ENCODE peak calls at places on chromosomes 4 and X, in five cellular contexts. One of them, this sample, is unnamed.

GRCh38 chrX:46208225-46208854 is 336.9 kb downstream of the ZNF674 start:
- DNase-seq in body of pancreas: no peak
- DNase-seq in fibroblast of pulmonary artery: peak
- DNase-seq in AG04450: no peak
- DNase-seq in RWPE2: no peak
- DNase-seq in this sample: no peak

GRCh38 chrX:69493193-69493592 is 10.9 kb upstream of the NALF2 start:
- DNase-seq in body of pancreas: peak
- DNase-seq in RWPE2: no peak
- DNase-seq in AG04450: no peak
- DNase-seq in fibroblast of pulmonary artery: peak
- DNase-seq in this sample: no peak

GRCh38 chrX:48520976-48521352 is 644 bp upstream of the EBP start:
- DNase-seq in AG04450: no peak
- DNase-seq in fibroblast of pulmonary artery: no peak
- DNase-seq in body of pancreas: no peak
- DNase-seq in RWPE2: no peak
- DNase-seq in this sample: no peak

GRCh38 chrX:39725928-39726619 is 371.7 kb downstream of the BCOR start:
- DNase-seq in body of pancreas: no peak
- DNase-seq in AG04450: peak
- DNase-seq in fibroblast of pulmonary artery: peak
- DNase-seq in RWPE2: no peak
- DNase-seq in this sample: peak

GRCh38 chr4:25085621-25086020 is 54.9 kb upstream of the LGI2 start:
- DNase-seq in AG04450: no peak
- DNase-seq in RWPE2: no peak
- DNase-seq in body of pancreas: peak
- DNase-seq in fibroblast of pulmonary artery: no peak
- DNase-seq in this sample: no peak

GRCh38 chrX:141652315-141652714 is 46.2 kb downstream of the SPANXD start:
- DNase-seq in AG04450: no peak
- DNase-seq in fibroblast of pulmonary artery: peak
- DNase-seq in body of pancreas: no peak
- DNase-seq in RWPE2: no peak
- DNase-seq in this sample: no peak

GRCh38 chrX:20442597-20442996 is 175.9 kb upstream of the RPS6KA3 start:
- DNase-seq in fibroblast of pulmonary artery: peak
- DNase-seq in AG04450: peak
- DNase-seq in RWPE2: peak
- DNase-seq in body of pancreas: peak
- DNase-seq in this sample: peak

GRCh38 chr4:17494833-17495232 is 17.1 kb downstream of the QDPR start:
- DNase-seq in body of pancreas: no peak
- DNase-seq in AG04450: no peak
- DNase-seq in RWPE2: no peak
- DNase-seq in fibroblast of pulmonary artery: no peak
- DNase-seq in this sample: no peak

GRCh38 chrX:46433892-46434291 is 111.3 kb downstream of the ZNF674 start:
- DNase-seq in AG04450: peak
- DNase-seq in body of pancreas: no peak
- DNase-seq in RWPE2: no peak
- DNase-seq in fibroblast of pulmonary artery: peak
- DNase-seq in this sample: no peak

GRCh38 chr4:86544313-86544966 is 49.7 kb upstream of the PTPN13 start:
- DNase-seq in AG04450: no peak
- DNase-seq in RWPE2: no peak
- DNase-seq in fibroblast of pulmonary artery: no peak
- DNase-seq in body of pancreas: no peak
- DNase-seq in this sample: no peak

GRCh38 chr4:183158062-183158461 is 59.0 kb downstream of the WWC2 start:
- DNase-seq in body of pancreas: no peak
- DNase-seq in AG04450: peak
- DNase-seq in fibroblast of pulmonary artery: peak
- DNase-seq in RWPE2: no peak
- DNase-seq in this sample: peak

GRCh38 chrX:134171661-134172587 is 65.1 kb upstream of the CCDC160 start:
- DNase-seq in body of pancreas: peak
- DNase-seq in AG04450: no peak
- DNase-seq in fibroblast of pulmonary artery: peak
- DNase-seq in RWPE2: no peak
- DNase-seq in this sample: no peak

DNA sequence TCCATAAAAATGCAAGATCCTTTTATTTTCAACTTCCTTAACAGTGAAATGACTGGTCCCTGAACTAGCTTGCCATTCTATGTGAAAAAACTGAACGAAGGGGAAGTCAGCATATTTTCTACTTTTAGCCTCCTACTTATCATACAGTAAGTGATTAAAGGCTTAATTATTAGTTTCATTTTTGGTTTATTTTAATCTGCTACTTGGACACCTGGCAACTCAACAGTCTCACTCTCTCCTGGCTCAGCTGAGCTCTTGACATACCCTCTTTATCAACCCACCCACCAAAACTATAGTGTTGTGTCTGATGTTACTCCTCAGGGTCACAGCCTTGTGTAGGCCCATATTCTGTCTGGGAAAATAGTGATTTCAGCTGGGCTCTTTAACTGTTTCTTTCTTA is 86.2 kb upstream of the CPXCR1 start:
- DNase-seq in fibroblast of pulmonary artery: no peak
- DNase-seq in RWPE2: no peak
- DNase-seq in body of pancreas: no peak
- DNase-seq in AG04450: no peak
- DNase-seq in this sample: no peak
- H3K4me3 ChIP-seq in fibroblast of pulmonary artery: no peak
- H3K4me3 ChIP-seq in RWPE2: no peak
- H3K4me3 ChIP-seq in body of pancreas: no peak
- H3K4me3 ChIP-seq in AG04450: no peak
- H3K4me3 ChIP-seq in this sample: no peak

GRCh38 chr4:7839856-7840255 is 99.8 kb downstream of the AFAP1 start:
- DNase-seq in RWPE2: no peak
- DNase-seq in body of pancreas: no peak
- DNase-seq in AG04450: no peak
- DNase-seq in fibroblast of pulmonary artery: no peak
- DNase-seq in this sample: no peak

GRCh38 chr4:7844247-7844991 is 95.2 kb downstream of the AFAP1 start:
- DNase-seq in RWPE2: no peak
- DNase-seq in AG04450: peak
- DNase-seq in fibroblast of pulmonary artery: peak
- DNase-seq in body of pancreas: peak
- DNase-seq in this sample: peak

GRCh38 chr4:7843831-7844230 is 95.8 kb downstream of the AFAP1 start:
- DNase-seq in fibroblast of pulmonary artery: no peak
- DNase-seq in body of pancreas: no peak
- DNase-seq in RWPE2: no peak
- DNase-seq in AG04450: no peak
- DNase-seq in this sample: no peak

GRCh38 chr4:7841071-7841470 is 98.6 kb downstream of the AFAP1 start:
- DNase-seq in body of pancreas: no peak
- DNase-seq in AG04450: no peak
- DNase-seq in fibroblast of pulmonary artery: no peak
- DNase-seq in RWPE2: no peak
- DNase-seq in this sample: no peak

GRCh38 chr4:7842384-7843279 is 97.0 kb downstream of the AFAP1 start:
- DNase-seq in fibroblast of pulmonary artery: peak
- DNase-seq in RWPE2: peak
- DNase-seq in AG04450: peak
- DNase-seq in body of pancreas: peak
- DNase-seq in this sample: peak
- H3K4me3 ChIP-seq in fibroblast of pulmonary artery: peak
- H3K4me3 ChIP-seq in RWPE2: no peak
- H3K4me3 ChIP-seq in AG04450: peak
- H3K4me3 ChIP-seq in body of pancreas: no peak
- H3K4me3 ChIP-seq in this sample: no peak

DNA sequence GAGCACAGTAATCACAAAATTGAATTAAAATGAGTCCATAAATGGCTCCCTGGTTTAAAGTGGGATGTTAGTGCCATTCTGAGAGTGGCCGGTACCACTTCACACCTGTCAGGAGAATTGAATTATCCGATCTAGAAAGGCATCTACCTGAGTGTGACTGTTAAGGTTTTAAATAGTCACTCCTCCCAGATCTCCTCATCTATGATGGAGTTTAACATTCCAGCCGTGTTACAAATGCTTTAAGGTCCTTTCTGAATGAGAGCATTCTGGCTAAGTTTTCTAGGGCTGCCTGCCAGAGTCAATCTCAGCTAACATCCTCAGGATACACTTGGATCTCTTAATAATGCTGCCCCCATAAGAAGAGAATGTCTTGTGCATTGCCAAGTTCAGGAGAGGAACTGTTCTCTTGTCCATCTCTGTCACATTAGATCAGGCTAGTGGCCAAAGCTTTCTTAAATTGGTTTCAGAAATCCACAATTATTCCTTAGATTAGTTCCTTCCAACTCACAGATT is 231.1 kb downstream of the SLC39A8 start:
- DNase-seq in body of pancreas: no peak
- DNase-seq in fibroblast of pulmonary artery: no peak
- DNase-seq in AG04450: no peak
- DNase-seq in RWPE2: no peak
- DNase-seq in this sample: no peak
- H3K4me3 ChIP-seq in body of pancreas: no peak
- H3K4me3 ChIP-seq in fibroblast of pulmonary artery: no peak
- H3K4me3 ChIP-seq in AG04450: no peak
- H3K4me3 ChIP-seq in RWPE2: no peak
- H3K4me3 ChIP-seq in this sample: no peak

GRCh38 chr4:80434238-80434637 is 98.7 kb downstream of the CFAP299 start:
- DNase-seq in AG04450: peak
- DNase-seq in fibroblast of pulmonary artery: peak
- DNase-seq in body of pancreas: no peak
- DNase-seq in RWPE2: no peak
- DNase-seq in this sample: no peak
- H3K4me3 ChIP-seq in AG04450: no peak
- H3K4me3 ChIP-seq in fibroblast of pulmonary artery: no peak
- H3K4me3 ChIP-seq in body of pancreas: no peak
- H3K4me3 ChIP-seq in RWPE2: no peak
- H3K4me3 ChIP-seq in this sample: no peak

GRCh38 chr4:169663402-169663801 is 43.0 kb downstream of the CLCN3 start:
- DNase-seq in body of pancreas: no peak
- DNase-seq in AG04450: no peak
- DNase-seq in fibroblast of pulmonary artery: no peak
- DNase-seq in RWPE2: no peak
- DNase-seq in this sample: no peak

GRCh38 chr4:169662226-169662625 is 41.8 kb downstream of the CLCN3 start:
- DNase-seq in fibroblast of pulmonary artery: no peak
- DNase-seq in body of pancreas: no peak
- DNase-seq in RWPE2: no peak
- DNase-seq in AG04450: no peak
- DNase-seq in this sample: no peak

GRCh38 chr4:169658970-169659735 is 38.8 kb downstream of the CLCN3 start:
- DNase-seq in body of pancreas: no peak
- DNase-seq in RWPE2: no peak
- DNase-seq in AG04450: no peak
- DNase-seq in fibroblast of pulmonary artery: peak
- DNase-seq in this sample: no peak

GRCh38 chr4:169659736-169660670 is 39.6 kb downstream of the CLCN3 start:
- DNase-seq in RWPE2: peak
- DNase-seq in AG04450: peak
- DNase-seq in fibroblast of pulmonary artery: peak
- DNase-seq in body of pancreas: peak
- DNase-seq in this sample: peak

DNA sequence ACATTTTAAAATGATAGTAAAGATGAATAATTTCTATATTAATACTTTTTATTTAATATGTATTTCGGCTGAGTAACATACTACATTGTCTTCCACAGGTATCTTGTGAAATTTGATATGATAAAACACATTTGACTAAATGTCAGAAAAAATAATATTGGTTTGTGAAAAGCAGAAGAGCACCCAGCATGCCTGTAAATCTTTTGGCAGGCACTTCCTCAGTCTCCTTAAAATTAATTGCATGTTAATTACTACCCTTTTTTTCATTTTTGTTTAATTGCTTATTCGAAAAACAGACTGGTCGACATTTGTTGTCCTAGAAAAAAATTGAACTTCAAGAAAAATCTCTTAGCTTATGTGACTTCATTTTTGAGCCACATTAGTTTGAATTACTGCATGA is 40.6 kb downstream of the CLCN3 start:
- DNase-seq in AG04450: no peak
- DNase-seq in fibroblast of pulmonary artery: no peak
- DNase-seq in body of pancreas: no peak
- DNase-seq in RWPE2: no peak
- DNase-seq in this sample: no peak
- H3K4me3 ChIP-seq in AG04450: peak
- H3K4me3 ChIP-seq in fibroblast of pulmonary artery: peak
- H3K4me3 ChIP-seq in body of pancreas: no peak
- H3K4me3 ChIP-seq in RWPE2: peak
- H3K4me3 ChIP-seq in this sample: peak

DNA sequence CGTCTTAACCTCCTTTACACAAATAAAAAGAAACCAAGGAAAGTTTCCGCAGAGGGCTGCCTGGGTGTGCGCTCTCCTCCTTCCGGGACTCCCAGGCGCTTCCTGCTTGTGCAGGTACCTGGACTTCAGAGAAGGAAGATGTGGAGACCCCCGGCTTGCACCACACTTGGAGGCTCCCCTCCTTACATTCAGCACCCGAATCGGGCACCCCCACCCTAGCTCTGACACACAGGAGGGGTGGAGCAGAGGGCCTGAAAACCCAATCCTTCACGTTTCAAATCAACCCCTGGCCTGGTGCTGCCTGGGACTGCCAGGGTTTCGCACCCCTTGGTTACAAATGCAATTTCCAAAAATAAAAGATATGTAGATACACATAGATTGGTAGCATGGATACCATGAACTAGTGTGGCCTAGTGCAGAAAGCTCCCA is 3.1 kb downstream of the NKX3-2 start:
- DNase-seq in fibroblast of pulmonary artery: no peak
- DNase-seq in body of pancreas: no peak
- DNase-seq in RWPE2: no peak
- DNase-seq in AG04450: no peak
- DNase-seq in this sample: no peak
- H3K4me3 ChIP-seq in fibroblast of pulmonary artery: no peak
- H3K4me3 ChIP-seq in body of pancreas: no peak
- H3K4me3 ChIP-seq in RWPE2: no peak
- H3K4me3 ChIP-seq in AG04450: no peak
- H3K4me3 ChIP-seq in this sample: no peak

GRCh38 chr4:185123479-185123878 is 19.6 kb upstream of the SLC25A4 start:
- DNase-seq in RWPE2: no peak
- DNase-seq in AG04450: no peak
- DNase-seq in body of pancreas: no peak
- DNase-seq in fibroblast of pulmonary artery: no peak
- DNase-seq in this sample: no peak

GRCh38 chr4:185122681-185123345 is 20.3 kb upstream of the SLC25A4 start:
- DNase-seq in RWPE2: no peak
- DNase-seq in body of pancreas: no peak
- DNase-seq in fibroblast of pulmonary artery: no peak
- DNase-seq in AG04450: no peak
- DNase-seq in this sample: no peak

GRCh38 chr4:185128272-185129119 is 14.6 kb upstream of the SLC25A4 start:
- DNase-seq in RWPE2: no peak
- DNase-seq in body of pancreas: peak
- DNase-seq in fibroblast of pulmonary artery: peak
- DNase-seq in AG04450: no peak
- DNase-seq in this sample: no peak

GRCh38 chr4:185127021-185127925 is 15.8 kb upstream of the SLC25A4 start:
- DNase-seq in RWPE2: no peak
- DNase-seq in fibroblast of pulmonary artery: peak
- DNase-seq in AG04450: no peak
- DNase-seq in body of pancreas: peak
- DNase-seq in this sample: no peak
- H3K4me3 ChIP-seq in RWPE2: peak
- H3K4me3 ChIP-seq in fibroblast of pulmonary artery: peak
- H3K4me3 ChIP-seq in AG04450: peak
- H3K4me3 ChIP-seq in body of pancreas: peak
- H3K4me3 ChIP-seq in this sample: peak

This sample was measured in skeletal muscle cell.